ENCODE peak calls at places on chromosomes 4 and X, in seven cellular contexts. One of them, this sample, is unnamed.

GRCh38 chr4:109389367-109390118 is 44.1 kb upstream of the SEC24B start:
- DNase-seq in IMR-90: no peak
- DNase-seq in H9: no peak
- DNase-seq in mesenchymal stem cell: peak
- DNase-seq in trophoblast cell: no peak
- DNase-seq in neuronal stem cell: no peak
- DNase-seq in H1: no peak
- DNase-seq in this sample: peak

GRCh38 chr4:160701671-160702070 is 1462.1 kb downstream of the FSTL5 start:
- DNase-seq in trophoblast cell: peak
- DNase-seq in H9: no peak
- DNase-seq in mesenchymal stem cell: no peak
- DNase-seq in H1: no peak
- DNase-seq in IMR-90: no peak
- DNase-seq in neuronal stem cell: no peak
- DNase-seq in this sample: no peak

GRCh38 chrX:97326456-97326855 is 442.7 kb downstream of the RPA4 start:
- DNase-seq in neuronal stem cell: no peak
- DNase-seq in H9: no peak
- DNase-seq in mesenchymal stem cell: no peak
- DNase-seq in trophoblast cell: no peak
- DNase-seq in IMR-90: peak
- DNase-seq in H1: no peak
- DNase-seq in this sample: no peak

GRCh38 chrX:108105473-108105872 is 13.9 kb downstream of the ATG4A start:
- DNase-seq in IMR-90: no peak
- DNase-seq in mesenchymal stem cell: no peak
- DNase-seq in H1: no peak
- DNase-seq in trophoblast cell: no peak
- DNase-seq in neuronal stem cell: no peak
- DNase-seq in H9: no peak
- DNase-seq in this sample: no peak

GRCh38 chr4:185640809-185641675 is 105.7 kb upstream of the PDLIM3 start:
- DNase-seq in IMR-90: peak
- DNase-seq in mesenchymal stem cell: peak
- DNase-seq in neuronal stem cell: peak
- DNase-seq in H1: no peak
- DNase-seq in trophoblast cell: peak
- DNase-seq in H9: no peak
- DNase-seq in this sample: peak

GRCh38 chrX:39442332-39442731 is 641.1 kb downstream of the MID1IP1 start:
- DNase-seq in mesenchymal stem cell: no peak
- DNase-seq in IMR-90: no peak
- DNase-seq in H1: no peak
- DNase-seq in H9: no peak
- DNase-seq in neuronal stem cell: no peak
- DNase-seq in trophoblast cell: no peak
- DNase-seq in this sample: no peak

GRCh38 chr4:36281384-36282106 is at the start of gene DTHD1:
- DNase-seq in mesenchymal stem cell: no peak
- DNase-seq in H1: no peak
- DNase-seq in H9: no peak
- DNase-seq in neuronal stem cell: no peak
- DNase-seq in IMR-90: no peak
- DNase-seq in trophoblast cell: no peak
- DNase-seq in this sample: no peak

GRCh38 chr4:157221426-157221894 is 932 bp downstream of the GRIA2 start:
- DNase-seq in neuronal stem cell: no peak
- DNase-seq in mesenchymal stem cell: no peak
- DNase-seq in trophoblast cell: no peak
- DNase-seq in H1: no peak
- DNase-seq in H9: no peak
- DNase-seq in IMR-90: no peak
- DNase-seq in this sample: peak

GRCh38 chrX:56793533-56794320 is 64.7 kb downstream of the NBDY start:
- DNase-seq in trophoblast cell: no peak
- DNase-seq in H1: no peak
- DNase-seq in IMR-90: no peak
- DNase-seq in H9: peak
- DNase-seq in neuronal stem cell: no peak
- DNase-seq in mesenchymal stem cell: no peak
- DNase-seq in this sample: no peak

GRCh38 chr4:7540216-7540615 is 105.5 kb upstream of the PSAPL1 start:
- DNase-seq in H1: no peak
- DNase-seq in mesenchymal stem cell: no peak
- DNase-seq in trophoblast cell: no peak
- DNase-seq in H9: no peak
- DNase-seq in IMR-90: no peak
- DNase-seq in neuronal stem cell: no peak
- DNase-seq in this sample: no peak

GRCh38 chr4:83252782-83253405 is 31.7 kb downstream of the COQ2 start:
- DNase-seq in neuronal stem cell: peak
- DNase-seq in H1: peak
- DNase-seq in trophoblast cell: peak
- DNase-seq in mesenchymal stem cell: peak
- DNase-seq in IMR-90: peak
- DNase-seq in H9: peak
- DNase-seq in this sample: peak

GRCh38 chrX:14529288-14529989 is at the start of gene GLRA2:
- DNase-seq in neuronal stem cell: peak
- DNase-seq in trophoblast cell: peak
- DNase-seq in mesenchymal stem cell: peak
- DNase-seq in H1: no peak
- DNase-seq in IMR-90: peak
- DNase-seq in H9: peak
- DNase-seq in this sample: peak

GRCh38 chr4:26023191-26023972 is 109.4 kb downstream of the SMIM20 start:
- DNase-seq in neuronal stem cell: no peak
- DNase-seq in trophoblast cell: no peak
- DNase-seq in H9: no peak
- DNase-seq in H1: no peak
- DNase-seq in mesenchymal stem cell: peak
- DNase-seq in IMR-90: no peak
- DNase-seq in this sample: no peak

GRCh38 chrX:142702749-142703148 is 323.0 kb upstream of the SPANXN4 start:
- DNase-seq in H9: no peak
- DNase-seq in neuronal stem cell: no peak
- DNase-seq in trophoblast cell: no peak
- DNase-seq in mesenchymal stem cell: no peak
- DNase-seq in H1: no peak
- DNase-seq in IMR-90: no peak
- DNase-seq in this sample: no peak
- H4K8ac ChIP-seq in H9: no peak
- H4K8ac ChIP-seq in neuronal stem cell: no peak
- H4K8ac ChIP-seq in trophoblast cell: no peak
- H4K8ac ChIP-seq in mesenchymal stem cell: no peak
- H4K8ac ChIP-seq in H1: no peak
- H4K8ac ChIP-seq in IMR-90: no peak
- H4K8ac ChIP-seq in this sample: no peak

GRCh38 chrX:126339926-126340325 is 173.8 kb upstream of the DCAF12L2 start:
- DNase-seq in IMR-90: no peak
- DNase-seq in neuronal stem cell: no peak
- DNase-seq in trophoblast cell: no peak
- DNase-seq in mesenchymal stem cell: no peak
- DNase-seq in H1: no peak
- DNase-seq in H9: no peak
- DNase-seq in this sample: no peak
- H3K27ac ChIP-seq in IMR-90: no peak
- H3K27ac ChIP-seq in neuronal stem cell: no peak
- H3K27ac ChIP-seq in trophoblast cell: no peak
- H3K27ac ChIP-seq in mesenchymal stem cell: no peak
- H3K27ac ChIP-seq in H1: no peak
- H3K27ac ChIP-seq in H9: no peak
- H3K27ac ChIP-seq in this sample: no peak

GRCh38 chrX:132169554-132169953 is 41.7 kb upstream of the FRMD7 start:
- DNase-seq in mesenchymal stem cell: no peak
- DNase-seq in H9: no peak
- DNase-seq in H1: no peak
- DNase-seq in neuronal stem cell: no peak
- DNase-seq in IMR-90: no peak
- DNase-seq in trophoblast cell: peak
- DNase-seq in this sample: no peak

GRCh38 chrX:132171881-132172280 is 44.1 kb upstream of the FRMD7 start:
- DNase-seq in H1: no peak
- DNase-seq in neuronal stem cell: no peak
- DNase-seq in trophoblast cell: peak
- DNase-seq in H9: no peak
- DNase-seq in mesenchymal stem cell: no peak
- DNase-seq in IMR-90: no peak
- DNase-seq in this sample: no peak

GRCh38 chrX:132171478-132171877 is 43.7 kb upstream of the FRMD7 start:
- DNase-seq in H9: no peak
- DNase-seq in mesenchymal stem cell: no peak
- DNase-seq in neuronal stem cell: no peak
- DNase-seq in IMR-90: peak
- DNase-seq in H1: no peak
- DNase-seq in trophoblast cell: peak
- DNase-seq in this sample: no peak

GRCh38 chrX:132173647-132174046 is 45.6 kb downstream of the RAP2C start:
- DNase-seq in trophoblast cell: no peak
- DNase-seq in IMR-90: no peak
- DNase-seq in neuronal stem cell: no peak
- DNase-seq in H1: no peak
- DNase-seq in mesenchymal stem cell: no peak
- DNase-seq in H9: no peak
- DNase-seq in this sample: no peak
- H4K8ac ChIP-seq in trophoblast cell: no peak
- H4K8ac ChIP-seq in IMR-90: no peak
- H4K8ac ChIP-seq in neuronal stem cell: no peak
- H4K8ac ChIP-seq in H1: no peak
- H4K8ac ChIP-seq in mesenchymal stem cell: no peak
- H4K8ac ChIP-seq in H9: no peak
- H4K8ac ChIP-seq in this sample: no peak

DNA sequence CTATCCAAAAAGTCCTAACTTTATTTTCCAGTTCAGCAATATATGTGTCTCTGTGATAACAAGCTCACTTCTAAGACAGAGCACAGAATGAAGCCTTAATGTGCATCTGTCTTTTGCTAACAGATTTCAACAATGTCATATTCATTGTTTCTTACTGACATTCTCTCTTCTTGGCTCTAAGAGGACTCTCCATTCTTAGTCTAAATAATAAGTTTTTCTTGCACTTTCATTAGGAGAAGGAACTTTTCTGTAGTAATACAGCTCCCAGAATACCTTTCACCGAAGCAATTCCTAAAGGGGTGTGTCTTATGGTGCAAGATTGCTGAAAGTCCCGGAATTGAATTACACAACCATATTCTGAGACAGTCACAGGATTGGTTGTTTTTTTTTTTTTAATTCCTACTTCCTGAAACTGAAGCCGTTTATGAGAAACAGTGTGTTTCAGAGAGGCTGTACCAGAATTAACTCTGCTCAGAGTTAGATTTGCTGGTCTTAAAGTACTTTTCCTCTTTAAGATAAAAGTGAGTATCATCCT is at the start of gene ALPK1:
- DNase-seq in IMR-90: peak
- DNase-seq in trophoblast cell: peak
- DNase-seq in H1: no peak
- DNase-seq in H9: no peak
- DNase-seq in neuronal stem cell: no peak
- DNase-seq in mesenchymal stem cell: peak
- DNase-seq in this sample: no peak
- H3K27ac ChIP-seq in IMR-90: peak
- H3K27ac ChIP-seq in trophoblast cell: no peak
- H3K27ac ChIP-seq in H1: no peak
- H3K27ac ChIP-seq in H9: no peak
- H3K27ac ChIP-seq in neuronal stem cell: no peak
- H3K27ac ChIP-seq in mesenchymal stem cell: peak
- H3K27ac ChIP-seq in this sample: no peak

DNA sequence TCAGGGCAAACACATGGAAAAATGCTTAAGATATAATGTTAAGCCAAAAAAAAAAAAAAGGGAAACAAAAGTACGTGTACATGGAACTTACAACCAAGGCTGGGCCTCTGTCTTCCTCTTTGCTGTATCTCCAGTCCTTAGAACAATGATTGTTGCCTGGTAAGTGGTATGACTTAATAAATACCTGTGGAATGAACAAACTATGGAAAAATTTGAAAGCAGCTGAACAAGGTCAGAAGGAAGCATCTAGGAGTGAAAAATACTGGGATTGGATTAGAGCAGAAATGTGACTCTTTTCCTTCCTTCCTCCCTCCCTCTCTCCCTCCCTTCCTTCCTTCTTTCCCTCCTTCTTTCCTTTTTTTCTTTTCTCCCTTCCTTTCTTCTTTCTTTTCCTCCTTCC is 54.2 kb upstream of the SMIM10 start:
- DNase-seq in neuronal stem cell: no peak
- DNase-seq in H1: no peak
- DNase-seq in H9: no peak
- DNase-seq in IMR-90: peak
- DNase-seq in trophoblast cell: peak
- DNase-seq in mesenchymal stem cell: peak
- DNase-seq in this sample: no peak
- H4K8ac ChIP-seq in neuronal stem cell: no peak
- H4K8ac ChIP-seq in H1: no peak
- H4K8ac ChIP-seq in H9: no peak
- H4K8ac ChIP-seq in IMR-90: peak
- H4K8ac ChIP-seq in trophoblast cell: no peak
- H4K8ac ChIP-seq in mesenchymal stem cell: no peak
- H4K8ac ChIP-seq in this sample: no peak

GRCh38 chr4:113695328-113696169 is 66.0 kb downstream of the CAMK2D start:
- DNase-seq in neuronal stem cell: no peak
- DNase-seq in trophoblast cell: no peak
- DNase-seq in mesenchymal stem cell: peak
- DNase-seq in IMR-90: peak
- DNase-seq in H1: no peak
- DNase-seq in H9: no peak
- DNase-seq in this sample: peak
- H3K27ac ChIP-seq in neuronal stem cell: no peak
- H3K27ac ChIP-seq in trophoblast cell: no peak
- H3K27ac ChIP-seq in mesenchymal stem cell: no peak
- H3K27ac ChIP-seq in IMR-90: no peak
- H3K27ac ChIP-seq in H1: no peak
- H3K27ac ChIP-seq in H9: no peak
- H3K27ac ChIP-seq in this sample: no peak

GRCh38 chr4:41110050-41110449 is 104.3 kb downstream of the APBB2 start:
- DNase-seq in H1: no peak
- DNase-seq in IMR-90: no peak
- DNase-seq in H9: no peak
- DNase-seq in mesenchymal stem cell: no peak
- DNase-seq in neuronal stem cell: no peak
- DNase-seq in trophoblast cell: no peak
- DNase-seq in this sample: no peak
- H4K8ac ChIP-seq in H1: no peak
- H4K8ac ChIP-seq in IMR-90: no peak
- H4K8ac ChIP-seq in H9: no peak
- H4K8ac ChIP-seq in mesenchymal stem cell: peak
- H4K8ac ChIP-seq in neuronal stem cell: no peak
- H4K8ac ChIP-seq in trophoblast cell: no peak
- H4K8ac ChIP-seq in this sample: no peak